ENCODE peak calls at places on chromosomes 3 and 15, in six cellular contexts. H, T, Z, L, F and U are unnamed samples.

GRCh38 chr3:10550705-10551104 is 45.3 kb upstream of the ATP2B2 start:
- DNase-seq in H (no peak), T (no peak), Z (no peak), L (no peak), F (peak; percentile 20), U (no peak)

GRCh38 chr3:4808637-4809036 is 170.6 kb upstream of the BHLHE40 start:
- DNase-seq in H (no peak), T (no peak), Z (no peak), L (no peak), F (no peak), U (no peak)

GRCh38 chr3:134650431-134651346 is at the start of gene KY:
- DNase-seq in H (peak; percentile 19), T (peak; percentile 69), Z (no peak), L (no peak), F (peak; percentile 80), U (no peak)

GRCh38 chr3:110400315-110400714 is 671.3 kb upstream of the NECTIN3 start:
- DNase-seq in H (no peak), T (no peak), Z (no peak), L (no peak), F (no peak), U (no peak)

GRCh38 chr15:36769110-36769509 is 189.7 kb downstream of the CDIN1 start:
- DNase-seq in H (no peak), T (no peak), Z (no peak), L (peak; percentile 34), F (no peak), U (no peak)

GRCh38 chr3:68919000-68919399 is 13.3 kb downstream of the TAFA4 start:
- DNase-seq in H (no peak), T (peak; percentile 48), Z (no peak), L (peak; percentile 21), F (peak; percentile 51), U (no peak)

GRCh38 chr15:25465835-25466234 is 27.0 kb upstream of the UBE3A start:
- DNase-seq in H (no peak), T (no peak), Z (no peak), L (no peak), F (no peak), U (no peak)

GRCh38 chr3:132180337-132180791 is 136.8 kb upstream of the ACP3 start:
- DNase-seq in H (peak; percentile 65), T (no peak), Z (peak; percentile 20), L (peak; percentile 62), F (peak; percentile 47), U (peak; percentile 38)

GRCh38 chr15:43329222-43329959 is 982 bp downstream of the LCMT2 start:
- DNase-seq in H (no peak), T (peak; percentile 47), Z (peak; percentile 44), L (peak; percentile 5), F (peak; percentile 59), U (no peak)

GRCh38 chr3:22836131-22836530 is 367.0 kb upstream of the UBE2E2 start:
- DNase-seq in H (peak; percentile 4), T (no peak), Z (no peak), L (no peak), F (no peak), U (no peak)

GRCh38 chr15:87733977-87734376 is 522.6 kb downstream of the NTRK3 start:
- DNase-seq in H (no peak), T (no peak), Z (no peak), L (no peak), F (no peak), U (no peak)

GRCh38 chr15:87731630-87732029 is 524.9 kb downstream of the NTRK3 start:
- DNase-seq in H (no peak), T (no peak), Z (peak; percentile 57), L (no peak), F (no peak), U (no peak)

GRCh38 chr15:87733522-87733921 is 523.0 kb downstream of the NTRK3 start:
- DNase-seq in H (no peak), T (no peak), Z (no peak), L (no peak), F (no peak), U (no peak)

GRCh38 chr15:87734571-87735373 is 521.8 kb downstream of the NTRK3 start:
- DNase-seq in H (no peak), T (no peak), Z (no peak), L (no peak), F (no peak), U (no peak)

GRCh38 chr15:87733005-87733404 is 523.5 kb downstream of the NTRK3 start:
- DNase-seq in H (no peak), T (no peak), Z (no peak), L (no peak), F (no peak), U (no peak)
- TF ChIP-seq JUN in H (no peak), T (no peak), Z (no peak), L (no peak), F (no peak), U (no peak)

GRCh38 chr15:61141497-61142125 is 87.5 kb downstream of the RORA start:
- DNase-seq in H (no peak), T (no peak), Z (no peak), L (no peak), F (no peak), U (no peak)
- TF ChIP-seq JUN in H (no peak), T (no peak), Z (no peak), L (no peak), F (no peak), U (no peak)

DNA sequence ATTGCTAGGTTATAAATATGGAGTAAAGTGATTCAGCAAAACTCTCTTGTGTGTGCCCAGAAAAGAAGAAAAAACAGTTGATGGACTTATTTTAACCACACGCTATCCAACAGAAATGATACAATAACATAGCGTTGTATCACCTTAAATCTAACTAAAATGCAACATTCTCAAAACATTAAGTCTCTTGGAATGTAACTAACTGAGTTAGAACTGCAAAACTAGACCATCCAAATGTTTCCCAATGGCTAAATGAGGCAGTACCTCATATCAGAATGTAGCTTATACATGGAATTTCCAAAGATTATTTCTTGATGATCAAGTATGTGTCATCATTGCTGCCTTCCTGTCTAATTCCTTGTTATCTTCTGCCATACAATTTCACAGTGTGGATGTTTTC is 187.9 kb downstream of the CNTN3 start:
- DNase-seq in H (no peak), T (no peak), Z (no peak), L (no peak), F (no peak), U (no peak)
- TF ChIP-seq JUN in H (no peak), T (no peak), Z (no peak), L (no peak), F (no peak), U (no peak)

DNA sequence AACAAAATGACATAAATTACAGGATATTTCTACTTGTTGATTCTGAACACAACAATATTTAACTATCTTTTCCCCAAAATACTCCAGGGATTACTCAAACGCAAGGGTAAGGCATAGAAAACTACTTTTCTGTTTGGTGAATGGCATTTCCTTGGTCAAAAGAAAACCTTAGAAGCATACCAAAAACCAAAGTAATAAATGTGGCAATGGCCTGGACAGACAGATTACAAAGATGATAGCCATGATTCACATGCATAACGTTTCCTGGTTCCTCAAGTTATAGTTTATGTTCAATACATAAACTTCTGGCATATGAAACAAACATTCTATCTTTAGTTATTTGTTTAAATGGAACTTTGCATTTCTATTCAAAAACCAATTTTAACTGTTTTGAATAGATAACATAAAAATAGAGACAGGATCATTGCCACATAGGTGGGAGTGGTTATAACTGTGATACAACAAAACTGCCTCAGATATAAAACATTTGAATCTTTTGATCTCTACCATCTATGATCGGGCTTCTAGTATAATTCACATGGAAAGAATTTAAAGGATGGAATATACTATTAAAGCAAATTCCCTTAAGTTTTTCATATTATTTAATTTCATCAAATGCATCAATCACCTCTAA is 32.1 kb downstream of the FOXP1 start:
- DNase-seq in H (peak; percentile 12), T (no peak), Z (no peak), L (peak; percentile 62), F (no peak), U (no peak)
- TF ChIP-seq JUN in H (no peak), T (no peak), Z (no peak), L (peak; percentile 49), F (no peak), U (no peak)

GRCh38 chr15:44584162-44584749 is 47.3 kb downstream of the EIF3J start:
- DNase-seq in H (peak; percentile 62), T (peak; percentile 67), Z (peak; percentile 22), L (peak; percentile 49), F (peak; percentile 70), U (peak; percentile 36)
- TF ChIP-seq JUN in H (no peak), T (no peak), Z (no peak), L (no peak), F (no peak), U (no peak)

GRCh38 chr3:17302774-17303173 is 418.0 kb downstream of the PLCL2 start:
- DNase-seq in H (no peak), T (no peak), Z (no peak), L (peak; percentile 43), F (no peak), U (no peak)
- TF ChIP-seq JUN in H (no peak), T (no peak), Z (no peak), L (no peak), F (no peak), U (no peak)

GRCh38 chr15:70053703-70054229 is 44.0 kb downstream of the TLE3 start:
- DNase-seq in H (no peak), T (no peak), Z (no peak), L (no peak), F (no peak), U (no peak)

GRCh38 chr15:70053006-70053702 is 44.6 kb downstream of the TLE3 start:
- DNase-seq in H (no peak), T (no peak), Z (no peak), L (no peak), F (no peak), U (no peak)

GRCh38 chr15:70050447-70050846 is 47.3 kb downstream of the TLE3 start:
- DNase-seq in H (no peak), T (no peak), Z (no peak), L (no peak), F (no peak), U (no peak)

GRCh38 chr15:70050970-70051369 is 46.7 kb downstream of the TLE3 start:
- DNase-seq in H (no peak), T (no peak), Z (no peak), L (no peak), F (no peak), U (no peak)

GRCh38 chr15:70051948-70052633 is 45.6 kb downstream of the TLE3 start:
- DNase-seq in H (no peak), T (no peak), Z (no peak), L (no peak), F (no peak), U (no peak)
- TF ChIP-seq JUN in H (no peak), T (no peak), Z (no peak), L (no peak), F (no peak), U (no peak)